ENCODE peak calls at places on chromosome 17, in ten cellular contexts. Q is cardiac fibroblast, P is GM12865, U is epithelial cell of esophagus, C is lower leg skin, B is left ventricle myocardium inferior, F is lung, D is lower lobe of right lung, X is AG10803, T is heart left ventricle. I is an unnamed sample.

GRCh38 chr17:67281736-67282135 is 36.7 kb upstream of the HELZ start:
- DNase-seq in Q (no peak), P (no peak), U (peak), C (no peak), B (no peak), F (no peak), D (no peak), X (no peak), T (no peak), I (no peak)

GRCh38 chr17:51585514-51586104 is 325.3 kb downstream of the UTP18 start:
- DNase-seq in Q (no peak), P (peak), U (peak), C (no peak), B (no peak), F (no peak), D (no peak), X (no peak), T (no peak), I (no peak)

GRCh38 chr17:74892974-74893911 is at the start of gene FADS6:
- DNase-seq in Q (no peak), P (no peak), U (no peak), C (no peak), B (no peak), F (no peak), D (no peak), X (no peak), T (no peak), I (no peak)

GRCh38 chr17:76753061-76753961 is 15.4 kb downstream of the MFSD11 start:
- DNase-seq in Q (no peak), P (no peak), U (peak), C (no peak), B (no peak), F (no peak), D (no peak), X (no peak), T (no peak), I (no peak)

GRCh38 chr17:76262732-76263344 is 2.3 kb upstream of the UBALD2 start:
- DNase-seq in Q (no peak), P (peak), U (peak), C (no peak), B (no peak), F (no peak), D (no peak), X (no peak), T (no peak), I (no peak)

GRCh38 chr17:73798111-73798748 is 154.0 kb upstream of the SDK2 start:
- DNase-seq in Q (peak), P (no peak), U (peak), C (no peak), B (no peak), F (no peak), D (no peak), X (peak), T (no peak), I (peak)

GRCh38 chr17:77631307-77631706 is 327.2 kb upstream of the TNRC6C start:
- DNase-seq in Q (no peak), P (no peak), U (no peak), C (no peak), B (no peak), F (no peak), D (no peak), X (no peak), T (no peak), I (no peak)

GRCh38 chr17:13728751-13729150 is 127.0 kb upstream of the HS3ST3A1 start:
- DNase-seq in Q (peak), P (no peak), U (peak), C (no peak), B (no peak), F (no peak), D (no peak), X (peak), T (no peak), I (no peak)

GRCh38 chr17:48551206-48551597 is 6.3 kb upstream of the HOXB2 start:
- DNase-seq in Q (no peak), P (no peak), U (no peak), C (no peak), B (no peak), F (no peak), D (no peak), X (no peak), T (no peak), I (no peak)

DNA sequence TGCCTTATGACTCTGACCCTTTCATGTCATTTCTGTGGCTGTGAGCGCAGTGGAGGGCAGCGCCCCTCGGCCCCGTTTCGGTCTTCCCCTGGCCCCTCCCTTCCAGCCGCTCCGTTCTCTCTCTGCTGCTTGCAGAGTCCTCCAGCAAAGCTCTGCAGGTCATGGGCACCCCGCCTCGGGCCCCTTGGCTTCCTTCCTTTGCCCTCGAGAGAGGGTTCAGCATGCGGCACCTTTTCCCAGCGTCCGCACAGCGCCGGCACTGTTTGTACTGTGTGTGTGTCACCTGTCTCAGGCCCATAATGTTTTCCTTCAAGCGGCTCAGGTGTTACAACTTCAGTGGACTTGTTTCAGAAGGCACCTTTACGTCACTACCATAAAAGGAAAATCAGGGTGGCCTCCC is 98.5 kb downstream of the RAP1GAP2 start:
- DNase-seq in Q (no peak), P (no peak), U (no peak), C (no peak), B (no peak), F (no peak), D (no peak), X (no peak), T (no peak), I (no peak)
- H3K4me3 ChIP-seq in Q (no peak), P (no peak), U (no peak), C (no peak), B (no peak), F (no peak), D (no peak), X (no peak), T (no peak), I (no peak)

GRCh38 chr17:41486809-41487530 is 2.7 kb downstream of the KRT36 start:
- DNase-seq in Q (peak), P (peak), U (no peak), C (no peak), B (no peak), F (peak), D (peak), X (no peak), T (no peak), I (no peak)
- TF ChIP-seq CTCF in Q (peak), P (peak), U (no peak), C (no peak), B (peak), F (no peak), D (peak), X (peak), T (no peak), I (peak)

GRCh38 chr17:35235917-35236316 is 7.0 kb upstream of the SLFN5 start:
- DNase-seq in Q (no peak), P (no peak), U (no peak), C (no peak), B (no peak), F (no peak), D (no peak), X (no peak), T (no peak), I (no peak)
- H3K4me3 ChIP-seq in Q (no peak), P (no peak), U (no peak), C (no peak), B (no peak), F (no peak), D (no peak), X (no peak), T (no peak), I (no peak)

GRCh38 chr17:6413073-6413472 is 21.8 kb downstream of the AIPL1 start:
- DNase-seq in Q (peak), P (peak), U (peak), C (no peak), B (no peak), F (no peak), D (no peak), X (peak), T (no peak), I (peak)
- TF ChIP-seq CTCF in Q (peak), P (peak), U (peak), C (no peak), B (peak), F (no peak), D (peak), X (peak), T (peak), I (peak)